ENCODE peak calls at places on chromosomes 12 and 14, in five cellular contexts. B is HepG2, Z is psoas muscle, X is suprapubic skin, R is AG04450. J is an unnamed sample. For H3K9me3, the result is how much of the 10 kb centered on the place peaks cover.

GRCh38 chr12:12070674-12071661 is at the start of gene BCL2L14:
- DNase-seq in R (no peak), X (no peak), B (peak), Z (no peak), J (peak)

GRCh38 chr12:61138381-61138759 is 1121.8 kb upstream of the USP15 start:
- DNase-seq in Z (no peak), X (no peak), B (no peak), R (no peak), J (no peak)

GRCh38 chr12:84807249-84807648 is 105.3 kb downstream of the SLC6A15 start:
- DNase-seq in R (no peak), B (no peak), Z (no peak), X (no peak), J (no peak)

GRCh38 chr12:123160801-123161487 is 10.1 kb upstream of the PITPNM2 start:
- DNase-seq in R (no peak), B (no peak), X (no peak), Z (no peak), J (no peak)

GRCh38 chr14:90578283-90578985 is 181.6 kb downstream of the CALM1 start:
- DNase-seq in Z (peak), R (no peak), X (no peak), B (no peak), J (no peak)

GRCh38 chr12:89166525-89166934 is 185.8 kb downstream of the DUSP6 start:
- DNase-seq in Z (no peak), R (no peak), B (no peak), X (no peak), J (no peak)

GRCh38 chr12:132560831-132561783 is 49.3 kb downstream of the LRCOL1 start:
- DNase-seq in X (no peak), R (peak), Z (no peak), B (peak), J (peak)

GRCh38 chr14:103724116-103724515 is 8.5 kb downstream of the ZFYVE21 start:
- DNase-seq in X (no peak), R (no peak), Z (peak), B (no peak), J (no peak)

GRCh38 chr14:69152181-69152943 is 557 bp downstream of the DCAF5 start:
- DNase-seq in X (peak), B (peak), R (no peak), Z (no peak), J (peak)

GRCh38 chr14:68794130-68794855 is 1.4 kb upstream of the ZFP36L1 start:
- DNase-seq in X (peak), B (peak), Z (peak), R (peak), J (peak)

GRCh38 chr14:94699831-94700230 is 70.1 kb downstream of the GSC start:
- DNase-seq in B (no peak), X (no peak), Z (no peak), R (no peak), J (no peak)

GRCh38 chr12:110780448-110780847 is 37.8 kb upstream of the PPP1CC start:
- DNase-seq in Z (no peak), R (no peak), B (no peak), X (no peak), J (no peak)

DNA sequence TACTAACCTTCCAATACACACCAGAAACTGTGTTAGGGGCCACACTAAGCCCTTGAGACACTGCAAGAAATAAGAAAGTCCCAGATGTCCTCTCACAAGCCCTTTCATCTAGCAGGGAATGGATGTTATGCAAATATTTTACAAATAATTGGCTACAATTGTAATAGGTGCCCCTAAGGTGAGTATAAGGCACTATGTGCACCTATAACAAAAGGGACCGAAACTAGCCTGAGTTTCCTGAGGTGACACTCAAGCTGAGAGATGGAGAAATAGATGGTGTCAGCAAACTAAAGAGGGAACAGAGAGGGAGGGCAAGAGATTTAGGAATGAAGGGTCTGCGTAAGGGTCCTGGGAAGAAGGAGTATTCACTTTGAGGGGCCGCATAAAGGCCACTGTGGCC is 212.6 kb downstream of the TTC8 start:
- DNase-seq in X (no peak), R (no peak), B (no peak), Z (no peak), J (no peak)
- H3K9me3 ChIP-seq in X (under half), R (under half), B (under half), Z (under half), J (under half)

GRCh38 chr14:38129192-38129591 is 78.5 kb upstream of the SSTR1 start:
- DNase-seq in X (no peak), Z (no peak), B (no peak), R (no peak), J (no peak)

GRCh38 chr14:38128640-38129039 is 79.1 kb upstream of the SSTR1 start:
- DNase-seq in B (no peak), X (no peak), Z (no peak), R (no peak), J (no peak)

GRCh38 chr14:38125484-38125912 is 82.2 kb upstream of the SSTR1 start:
- DNase-seq in Z (no peak), B (no peak), R (no peak), X (no peak), J (no peak)

GRCh38 chr14:38127784-38128183 is 79.9 kb upstream of the SSTR1 start:
- DNase-seq in B (no peak), R (no peak), X (no peak), Z (no peak), J (no peak)

DNA sequence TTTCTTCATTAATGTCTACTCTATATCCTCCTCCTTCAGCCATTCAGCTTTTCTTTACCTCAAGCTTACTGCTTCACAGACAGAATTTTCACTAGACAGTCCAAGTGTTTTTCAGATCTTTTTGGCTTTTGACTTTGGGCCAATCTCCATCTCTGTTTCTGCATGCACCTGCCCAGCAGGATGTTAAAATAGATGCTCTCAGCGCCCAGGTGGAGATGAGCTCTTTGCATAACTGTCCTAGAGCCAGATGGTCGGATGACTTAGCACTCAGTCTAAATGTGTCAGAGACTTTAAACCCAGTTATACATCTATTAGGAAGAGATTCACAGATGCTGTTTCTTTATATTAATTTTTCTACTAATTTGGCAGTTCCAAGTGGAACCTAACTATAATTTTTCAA is 80.3 kb upstream of the SSTR1 start:
- DNase-seq in X (no peak), Z (no peak), B (no peak), R (no peak), J (no peak)
- H3K9me3 ChIP-seq in X (under half), Z (under half), B (under half), R (under half), J (under half)

GRCh38 chr14:66575014-66575413 is 67.1 kb downstream of the GPHN start:
- DNase-seq in Z (no peak), R (no peak), B (no peak), X (no peak), J (no peak)
- H3K9me3 ChIP-seq in Z (under half), R (under half), B (under half), X (under half), J (under half)

DNA sequence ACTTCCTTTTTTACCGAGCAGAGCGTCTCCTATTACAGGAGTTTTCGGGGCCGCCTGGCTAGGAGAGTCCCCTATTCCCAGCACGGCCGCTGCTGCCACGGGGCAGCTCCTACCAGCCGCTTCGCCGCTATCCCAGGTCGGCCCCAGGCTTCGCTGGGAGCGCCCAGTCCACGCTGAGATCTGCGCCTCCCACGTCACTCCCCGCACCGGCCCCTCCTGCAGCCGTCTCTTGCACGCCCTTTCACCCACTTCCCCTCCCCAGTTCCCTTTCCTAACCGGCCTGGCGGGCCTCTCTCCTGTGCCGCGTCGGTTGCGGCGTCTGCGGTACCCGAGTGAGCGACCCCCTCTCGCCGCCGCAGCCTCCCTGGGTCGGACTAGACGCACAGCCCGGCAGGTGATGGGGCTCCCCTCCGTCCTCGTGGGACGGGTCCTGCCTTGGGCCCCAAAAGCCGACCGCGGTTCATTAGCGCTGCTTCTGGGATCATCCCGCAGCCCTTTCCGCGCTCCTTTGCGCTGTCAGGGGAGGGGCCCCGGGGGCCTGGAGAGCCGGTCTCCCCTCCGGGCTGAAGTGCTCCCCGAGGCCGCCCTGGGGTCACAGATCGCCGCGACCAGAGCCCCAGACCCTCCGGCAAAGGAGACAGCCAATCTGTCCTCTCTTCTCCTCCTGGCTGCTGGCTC is 1318.4 kb downstream of the TMEM121 start:
- DNase-seq in X (peak), R (no peak), Z (peak), B (peak), J (peak)
- H3K9me3 ChIP-seq in X (under half), R (half or more), Z (under half), B (under half), J (under half)

GRCh38 chr12:37547611-37548010 is 769.0 kb upstream of the ALG10B start:
- DNase-seq in Z (no peak), B (no peak), R (no peak), X (no peak), J (no peak)
- H3K9me3 ChIP-seq in Z (under half), B (half or more), R (half or more), X (under half), J (under half)

GRCh38 chr14:74562515-74563232 is 49.4 kb downstream of the LTBP2 start:
- DNase-seq in B (peak), R (no peak), X (no peak), Z (no peak), J (peak)
- H3K9me3 ChIP-seq in B (under half), R (under half), X (under half), Z (under half), J (under half)

DNA sequence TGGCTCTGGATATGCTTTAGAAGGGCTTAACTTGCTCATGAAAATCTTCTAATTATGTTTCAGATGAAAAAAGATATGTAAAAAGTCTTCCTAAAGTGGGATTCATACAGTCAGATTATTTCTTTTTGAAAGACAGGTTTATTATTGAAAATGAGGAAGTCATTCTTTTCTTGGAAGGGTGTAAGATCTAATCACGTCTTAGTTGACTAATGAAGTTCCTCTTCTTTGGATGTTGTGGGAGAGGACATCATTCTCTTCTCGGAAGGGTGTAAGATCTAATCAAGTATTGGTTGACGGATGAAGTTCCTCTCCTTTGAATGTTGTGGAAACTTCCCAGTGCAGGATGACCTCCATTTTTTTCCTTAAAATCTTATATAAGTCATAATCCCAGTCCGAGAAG is 74.9 kb downstream of the ALG10 start:
- DNase-seq in B (no peak), X (no peak), Z (no peak), R (no peak), J (no peak)
- H3K9me3 ChIP-seq in B (under half), X (under half), Z (under half), R (under half), J (under half)

J was measured in Caco-2.